ENCODE peak calls at places on chromosomes 6 and 20, in nine cellular contexts. One of them, this sample, is unnamed.

GRCh38 chr20:36808317-36809257 is 35.0 kb upstream of the DSN1 start:
- DNase-seq in foreskin fibroblast: peak; percentile 97
- DNase-seq in fibroblast of lung: peak; percentile 92
- DNase-seq in dorsolateral prefrontal cortex: no peak
- DNase-seq in heart left ventricle: peak; percentile 52
- DNase-seq in GM12865: peak; percentile 78
- DNase-seq in thyroid gland: no peak
- DNase-seq in ovary: no peak
- DNase-seq in breast epithelium: no peak
- DNase-seq in this sample: peak; percentile 31

GRCh38 chr20:271069-271468 is 13.5 kb downstream of the DEFB132 start:
- DNase-seq in foreskin fibroblast: no peak
- DNase-seq in fibroblast of lung: no peak
- DNase-seq in dorsolateral prefrontal cortex: no peak
- DNase-seq in heart left ventricle: no peak
- DNase-seq in GM12865: no peak
- DNase-seq in thyroid gland: no peak
- DNase-seq in ovary: no peak
- DNase-seq in breast epithelium: no peak
- DNase-seq in this sample: peak; percentile 53

GRCh38 chr20:41654292-41654691 is 36.1 kb upstream of the CHD6 start:
- DNase-seq in foreskin fibroblast: no peak
- DNase-seq in fibroblast of lung: no peak
- DNase-seq in dorsolateral prefrontal cortex: no peak
- DNase-seq in heart left ventricle: no peak
- DNase-seq in GM12865: no peak
- DNase-seq in thyroid gland: no peak
- DNase-seq in ovary: no peak
- DNase-seq in breast epithelium: no peak
- DNase-seq in this sample: no peak

GRCh38 chr6:38262041-38262440 is 377.7 kb downstream of the BTBD9 start:
- DNase-seq in foreskin fibroblast: peak; percentile 82
- DNase-seq in fibroblast of lung: peak; percentile 74
- DNase-seq in dorsolateral prefrontal cortex: no peak
- DNase-seq in heart left ventricle: no peak
- DNase-seq in GM12865: no peak
- DNase-seq in thyroid gland: no peak
- DNase-seq in ovary: no peak
- DNase-seq in breast epithelium: no peak
- DNase-seq in this sample: no peak

GRCh38 chr6:44254957-44255808 is 2.1 kb downstream of the SLC35B2 start:
- DNase-seq in foreskin fibroblast: no peak
- DNase-seq in fibroblast of lung: no peak
- DNase-seq in dorsolateral prefrontal cortex: no peak
- DNase-seq in heart left ventricle: no peak
- DNase-seq in GM12865: peak; percentile 55
- DNase-seq in thyroid gland: no peak
- DNase-seq in ovary: no peak
- DNase-seq in breast epithelium: no peak
- DNase-seq in this sample: no peak

GRCh38 chr6:21664263-21665081 is 70.9 kb downstream of the SOX4 start:
- DNase-seq in foreskin fibroblast: no peak
- DNase-seq in fibroblast of lung: no peak
- DNase-seq in dorsolateral prefrontal cortex: no peak
- DNase-seq in heart left ventricle: peak; percentile 44
- DNase-seq in GM12865: no peak
- DNase-seq in thyroid gland: peak; percentile 22
- DNase-seq in ovary: peak; percentile 67
- DNase-seq in breast epithelium: peak; percentile 62
- DNase-seq in this sample: no peak

GRCh38 chr6:21185849-21186478 is 407.6 kb upstream of the SOX4 start:
- DNase-seq in foreskin fibroblast: no peak
- DNase-seq in fibroblast of lung: no peak
- DNase-seq in dorsolateral prefrontal cortex: no peak
- DNase-seq in heart left ventricle: no peak
- DNase-seq in GM12865: no peak
- DNase-seq in thyroid gland: no peak
- DNase-seq in ovary: no peak
- DNase-seq in breast epithelium: no peak
- DNase-seq in this sample: no peak

GRCh38 chr6:35240838-35241801 is 18.4 kb upstream of the ZNF76 start:
- DNase-seq in foreskin fibroblast: peak; percentile 44
- DNase-seq in fibroblast of lung: peak; percentile 44
- DNase-seq in dorsolateral prefrontal cortex: peak; percentile 58
- DNase-seq in heart left ventricle: peak; percentile 65
- DNase-seq in GM12865: peak; percentile 70
- DNase-seq in thyroid gland: peak; percentile 93
- DNase-seq in ovary: peak; percentile 57
- DNase-seq in breast epithelium: peak; percentile 67
- DNase-seq in this sample: peak; percentile 60

GRCh38 chr6:62371395-62371794 is 85.4 kb upstream of the KHDRBS2 start:
- DNase-seq in foreskin fibroblast: no peak
- DNase-seq in fibroblast of lung: no peak
- DNase-seq in dorsolateral prefrontal cortex: no peak
- DNase-seq in heart left ventricle: no peak
- DNase-seq in GM12865: no peak
- DNase-seq in thyroid gland: no peak
- DNase-seq in ovary: no peak
- DNase-seq in breast epithelium: no peak
- DNase-seq in this sample: no peak

GRCh38 chr20:38123021-38123587 is 42.0 kb downstream of the TGM2 start:
- DNase-seq in foreskin fibroblast: peak; percentile 59
- DNase-seq in fibroblast of lung: peak; percentile 73
- DNase-seq in dorsolateral prefrontal cortex: no peak
- DNase-seq in heart left ventricle: no peak
- DNase-seq in GM12865: no peak
- DNase-seq in thyroid gland: no peak
- DNase-seq in ovary: peak; percentile 46
- DNase-seq in breast epithelium: no peak
- DNase-seq in this sample: peak; percentile 67

GRCh38 chr6:5379647-5380242 is 118.4 kb downstream of the FARS2 start:
- DNase-seq in foreskin fibroblast: peak; percentile 39
- DNase-seq in fibroblast of lung: peak; percentile 60
- DNase-seq in dorsolateral prefrontal cortex: no peak
- DNase-seq in heart left ventricle: no peak
- DNase-seq in GM12865: peak; percentile 78
- DNase-seq in thyroid gland: no peak
- DNase-seq in ovary: no peak
- DNase-seq in breast epithelium: no peak
- DNase-seq in this sample: no peak

GRCh38 chr6:13177617-13178506 is 150.5 kb downstream of the TBC1D7 start:
- DNase-seq in foreskin fibroblast: no peak
- DNase-seq in fibroblast of lung: no peak
- DNase-seq in dorsolateral prefrontal cortex: no peak
- DNase-seq in heart left ventricle: no peak
- DNase-seq in GM12865: no peak
- DNase-seq in thyroid gland: no peak
- DNase-seq in ovary: no peak
- DNase-seq in breast epithelium: no peak
- DNase-seq in this sample: peak; percentile 54

GRCh38 chr20:62917720-62918119 is 8.6 kb downstream of the DIDO1 start:
- DNase-seq in foreskin fibroblast: no peak
- DNase-seq in fibroblast of lung: no peak
- DNase-seq in dorsolateral prefrontal cortex: no peak
- DNase-seq in heart left ventricle: no peak
- DNase-seq in GM12865: no peak
- DNase-seq in thyroid gland: no peak
- DNase-seq in ovary: no peak
- DNase-seq in breast epithelium: no peak
- DNase-seq in this sample: no peak

GRCh38 chr6:31529329-31530150 is 778 bp downstream of the MCCD1 start:
- DNase-seq in foreskin fibroblast: no peak
- DNase-seq in fibroblast of lung: no peak
- DNase-seq in dorsolateral prefrontal cortex: no peak
- DNase-seq in heart left ventricle: no peak
- DNase-seq in GM12865: no peak
- DNase-seq in thyroid gland: no peak
- DNase-seq in ovary: no peak
- DNase-seq in breast epithelium: no peak
- DNase-seq in this sample: no peak

GRCh38 chr6:56176741-56177140 is 70.6 kb downstream of the COL21A1 start:
- DNase-seq in foreskin fibroblast: no peak
- DNase-seq in fibroblast of lung: no peak
- DNase-seq in dorsolateral prefrontal cortex: no peak
- DNase-seq in heart left ventricle: no peak
- DNase-seq in GM12865: no peak
- DNase-seq in thyroid gland: no peak
- DNase-seq in ovary: no peak
- DNase-seq in breast epithelium: no peak
- DNase-seq in this sample: no peak
- TF ChIP-seq CTCF in foreskin fibroblast: no peak
- TF ChIP-seq CTCF in fibroblast of lung: no peak
- TF ChIP-seq CTCF in dorsolateral prefrontal cortex: no peak
- TF ChIP-seq CTCF in heart left ventricle: no peak
- TF ChIP-seq CTCF in GM12865: no peak
- TF ChIP-seq CTCF in thyroid gland: no peak
- TF ChIP-seq CTCF in ovary: no peak
- TF ChIP-seq CTCF in breast epithelium: no peak
- TF ChIP-seq CTCF in this sample: no peak

GRCh38 chr6:156953125-156953477 is 175.9 kb downstream of the ARID1B start:
- DNase-seq in foreskin fibroblast: no peak
- DNase-seq in fibroblast of lung: no peak
- DNase-seq in dorsolateral prefrontal cortex: no peak
- DNase-seq in heart left ventricle: no peak
- DNase-seq in GM12865: no peak
- DNase-seq in thyroid gland: peak; percentile 78
- DNase-seq in ovary: no peak
- DNase-seq in breast epithelium: no peak
- DNase-seq in this sample: no peak
- TF ChIP-seq CTCF in foreskin fibroblast: no peak
- TF ChIP-seq CTCF in fibroblast of lung: no peak
- TF ChIP-seq CTCF in dorsolateral prefrontal cortex: no peak
- TF ChIP-seq CTCF in heart left ventricle: no peak
- TF ChIP-seq CTCF in GM12865: no peak
- TF ChIP-seq CTCF in thyroid gland: no peak
- TF ChIP-seq CTCF in ovary: no peak
- TF ChIP-seq CTCF in breast epithelium: no peak
- TF ChIP-seq CTCF in this sample: no peak

GRCh38 chr6:143698759-143699750 is 21.3 kb downstream of the PHACTR2 start:
- DNase-seq in foreskin fibroblast: no peak
- DNase-seq in fibroblast of lung: no peak
- DNase-seq in dorsolateral prefrontal cortex: no peak
- DNase-seq in heart left ventricle: no peak
- DNase-seq in GM12865: no peak
- DNase-seq in thyroid gland: no peak
- DNase-seq in ovary: no peak
- DNase-seq in breast epithelium: no peak
- DNase-seq in this sample: no peak
- TF ChIP-seq CTCF in foreskin fibroblast: no peak
- TF ChIP-seq CTCF in fibroblast of lung: no peak
- TF ChIP-seq CTCF in dorsolateral prefrontal cortex: no peak
- TF ChIP-seq CTCF in heart left ventricle: no peak
- TF ChIP-seq CTCF in GM12865: no peak
- TF ChIP-seq CTCF in thyroid gland: no peak
- TF ChIP-seq CTCF in ovary: no peak
- TF ChIP-seq CTCF in breast epithelium: no peak
- TF ChIP-seq CTCF in this sample: no peak

GRCh38 chr6:36328600-36328999 is 8.1 kb downstream of the BNIP5 start:
- DNase-seq in foreskin fibroblast: no peak
- DNase-seq in fibroblast of lung: no peak
- DNase-seq in dorsolateral prefrontal cortex: no peak
- DNase-seq in heart left ventricle: no peak
- DNase-seq in GM12865: no peak
- DNase-seq in thyroid gland: no peak
- DNase-seq in ovary: no peak
- DNase-seq in breast epithelium: no peak
- DNase-seq in this sample: no peak

GRCh38 chr6:36324191-36324590 is 12.5 kb downstream of the BNIP5 start:
- DNase-seq in foreskin fibroblast: no peak
- DNase-seq in fibroblast of lung: no peak
- DNase-seq in dorsolateral prefrontal cortex: no peak
- DNase-seq in heart left ventricle: no peak
- DNase-seq in GM12865: no peak
- DNase-seq in thyroid gland: no peak
- DNase-seq in ovary: no peak
- DNase-seq in breast epithelium: no peak
- DNase-seq in this sample: no peak

GRCh38 chr6:36324715-36325114 is 12.0 kb downstream of the BNIP5 start:
- DNase-seq in foreskin fibroblast: no peak
- DNase-seq in fibroblast of lung: no peak
- DNase-seq in dorsolateral prefrontal cortex: no peak
- DNase-seq in heart left ventricle: no peak
- DNase-seq in GM12865: no peak
- DNase-seq in thyroid gland: no peak
- DNase-seq in ovary: no peak
- DNase-seq in breast epithelium: no peak
- DNase-seq in this sample: no peak

GRCh38 chr6:36327226-36328009 is 9.3 kb downstream of the BNIP5 start:
- DNase-seq in foreskin fibroblast: no peak
- DNase-seq in fibroblast of lung: no peak
- DNase-seq in dorsolateral prefrontal cortex: no peak
- DNase-seq in heart left ventricle: no peak
- DNase-seq in GM12865: no peak
- DNase-seq in thyroid gland: no peak
- DNase-seq in ovary: no peak
- DNase-seq in breast epithelium: no peak
- DNase-seq in this sample: no peak

GRCh38 chr6:36326351-36326995 is 10.2 kb downstream of the BNIP5 start:
- DNase-seq in foreskin fibroblast: no peak
- DNase-seq in fibroblast of lung: peak; percentile 61
- DNase-seq in dorsolateral prefrontal cortex: no peak
- DNase-seq in heart left ventricle: peak; percentile 44
- DNase-seq in GM12865: no peak
- DNase-seq in thyroid gland: no peak
- DNase-seq in ovary: no peak
- DNase-seq in breast epithelium: no peak
- DNase-seq in this sample: no peak
- TF ChIP-seq CTCF in foreskin fibroblast: no peak
- TF ChIP-seq CTCF in fibroblast of lung: no peak
- TF ChIP-seq CTCF in dorsolateral prefrontal cortex: no peak
- TF ChIP-seq CTCF in heart left ventricle: no peak
- TF ChIP-seq CTCF in GM12865: no peak
- TF ChIP-seq CTCF in thyroid gland: no peak
- TF ChIP-seq CTCF in ovary: no peak
- TF ChIP-seq CTCF in breast epithelium: no peak
- TF ChIP-seq CTCF in this sample: no peak

GRCh38 chr20:43571310-43571709 is 12.5 kb downstream of the SGK2 start:
- DNase-seq in foreskin fibroblast: no peak
- DNase-seq in fibroblast of lung: no peak
- DNase-seq in dorsolateral prefrontal cortex: no peak
- DNase-seq in heart left ventricle: no peak
- DNase-seq in GM12865: no peak
- DNase-seq in thyroid gland: no peak
- DNase-seq in ovary: no peak
- DNase-seq in breast epithelium: no peak
- DNase-seq in this sample: no peak
- TF ChIP-seq CTCF in foreskin fibroblast: no peak
- TF ChIP-seq CTCF in fibroblast of lung: no peak
- TF ChIP-seq CTCF in dorsolateral prefrontal cortex: no peak
- TF ChIP-seq CTCF in heart left ventricle: no peak
- TF ChIP-seq CTCF in GM12865: peak; percentile 20
- TF ChIP-seq CTCF in thyroid gland: no peak
- TF ChIP-seq CTCF in ovary: no peak
- TF ChIP-seq CTCF in breast epithelium: no peak
- TF ChIP-seq CTCF in this sample: no peak

GRCh38 chr20:20369353-20370086 is 1.6 kb downstream of the INSM1 start:
- DNase-seq in foreskin fibroblast: no peak
- DNase-seq in fibroblast of lung: no peak
- DNase-seq in dorsolateral prefrontal cortex: no peak
- DNase-seq in heart left ventricle: no peak
- DNase-seq in GM12865: peak; percentile 49
- DNase-seq in thyroid gland: peak; percentile 41
- DNase-seq in ovary: no peak
- DNase-seq in breast epithelium: no peak
- DNase-seq in this sample: no peak
- TF ChIP-seq CTCF in foreskin fibroblast: no peak
- TF ChIP-seq CTCF in fibroblast of lung: no peak
- TF ChIP-seq CTCF in dorsolateral prefrontal cortex: no peak
- TF ChIP-seq CTCF in heart left ventricle: no peak
- TF ChIP-seq CTCF in GM12865: no peak
- TF ChIP-seq CTCF in thyroid gland: no peak
- TF ChIP-seq CTCF in ovary: no peak
- TF ChIP-seq CTCF in breast epithelium: no peak
- TF ChIP-seq CTCF in this sample: no peak